ENCODE peak calls at places on chromosome 2, in eight cellular contexts. T, F, C, A, S, Z, Q and K are unnamed samples.
A peak's percentile ranks its signal among the peaks of the same experiment; 100 is the strongest.

GRCh38 chr2:47050021-47050760 is 104.9 kb downstream of the STPG4 start:
- DNase-seq in Q (no peak), Z (no peak), A (no peak), F (no peak), T (no peak), C (no peak), S (no peak), K (no peak)

GRCh38 chr2:38719706-38720105 is 31.5 kb downstream of the SRSF7 start:
- DNase-seq in S (no peak), C (no peak), T (no peak), Q (no peak), A (no peak), F (no peak), Z (no peak), K (no peak)

GRCh38 chr2:36425771-36426340 is 70.3 kb downstream of the CRIM1 start:
- DNase-seq in Q (no peak), S (no peak), Z (no peak), T (no peak), C (no peak), A (no peak), F (no peak), K (no peak)

GRCh38 chr2:241223211-241224067 is 35.0 kb downstream of the ANO7 start:
- DNase-seq in T (no peak), A (peak; percentile 9), Q (no peak), C (no peak), S (peak; percentile 36), F (no peak), Z (no peak), K (no peak)

GRCh38 chr2:218713922-218714321 is 3.3 kb downstream of the TTLL4 start:
- DNase-seq in F (no peak), Q (no peak), T (no peak), A (no peak), C (no peak), S (no peak), Z (no peak), K (no peak)

GRCh38 chr2:218396688-218397501 is 2.8 kb upstream of the CTDSP1 start:
- DNase-seq in S (peak; percentile 95), F (peak; percentile 88), Z (peak; percentile 77), A (peak; percentile 84), Q (peak; percentile 88), T (peak; percentile 63), C (peak; percentile 88), K (peak; percentile 58)

GRCh38 chr2:120762341-120763061 is 26.8 kb downstream of the GLI2 start:
- DNase-seq in S (no peak), F (no peak), T (no peak), C (no peak), A (no peak), Q (peak; percentile 22), Z (no peak), K (no peak)

GRCh38 chr2:6168485-6168884 is 476.3 kb downstream of the SOX11 start:
- DNase-seq in Q (no peak), C (no peak), F (no peak), Z (no peak), T (no peak), A (no peak), S (no peak), K (no peak)

GRCh38 chr2:112836695-112837117 is at the start of gene IL1B:
- DNase-seq in Q (no peak), A (no peak), Z (no peak), F (no peak), C (no peak), T (no peak), S (peak; percentile 96), K (no peak)

GRCh38 chr2:47653909-47654789 is 128.8 kb upstream of the MSH6 start:
- DNase-seq in Z (no peak), F (no peak), S (peak; percentile 46), A (no peak), Q (no peak), T (peak; percentile 50), C (peak; percentile 61), K (peak; percentile 47)

GRCh38 chr2:8794923-8795825 is 42.2 kb downstream of the KIDINS220 start:
- DNase-seq in Q (no peak), S (no peak), T (no peak), C (no peak), Z (no peak), A (no peak), F (no peak), K (no peak)

GRCh38 chr2:133755515-133756311 is 187.4 kb upstream of the NCKAP5 start:
- DNase-seq in T (no peak), C (no peak), Q (no peak), A (no peak), Z (no peak), F (no peak), S (no peak), K (no peak)

GRCh38 chr2:54726940-54727339 is 3.5 kb downstream of the EML6 start:
- DNase-seq in C (no peak), F (no peak), A (no peak), S (no peak), T (no peak), Q (no peak), Z (no peak), K (no peak)

GRCh38 chr2:81870119-81870518 is 1565.6 kb upstream of the LRRTM1 start:
- DNase-seq in S (no peak), C (no peak), Q (no peak), A (no peak), F (no peak), Z (no peak), T (no peak), K (no peak)

GRCh38 chr2:100976634-100977391 is 25.3 kb upstream of the RPL31 start:
- DNase-seq in Q (no peak), S (peak; percentile 36), Z (no peak), C (no peak), A (no peak), T (peak; percentile 25), F (no peak), K (no peak)

GRCh38 chr2:39142904-39143617 is 22.2 kb upstream of the SOS1 start:
- DNase-seq in C (no peak), T (no peak), A (no peak), Z (no peak), S (peak; percentile 23), F (no peak), Q (no peak), K (no peak)

GRCh38 chr2:149622343-149622742 is 34.8 kb upstream of the MMADHC start:
- DNase-seq in A (no peak), Q (no peak), F (no peak), C (no peak), S (no peak), Z (no peak), T (no peak), K (no peak)

GRCh38 chr2:223047260-223047761 is 4.7 kb upstream of the KCNE4 start:
- DNase-seq in A (no peak), C (peak; percentile 34), S (no peak), Z (no peak), T (no peak), Q (no peak), F (no peak), K (peak; percentile 69)
- H3K4me3 ChIP-seq in A (no peak overlapping the region), C (no peak overlapping the region), S (no peak overlapping the region), Z (no peak overlapping the region), T (no peak overlapping the region), Q (no peak overlapping the region), F (no peak overlapping the region), K (no peak overlapping the region)

GRCh38 chr2:64646007-64646880 is 7.5 kb downstream of the SERTAD2 start:
- DNase-seq in C (peak; percentile 78), F (peak; percentile 81), Z (peak; percentile 86), T (peak; percentile 74), Q (peak; percentile 80), A (peak; percentile 89), S (peak; percentile 89), K (peak; percentile 85)
- H3K4me3 ChIP-seq in C (no peak overlapping the region), F (no peak overlapping the region), Z (no peak overlapping the region), T (no peak overlapping the region), Q (no peak overlapping the region), A (peak overlapping the region; percentile 66), S (peak overlapping the region; percentile 81), K (no peak overlapping the region)

GRCh38 chr2:44233450-44234128 is 41.7 kb upstream of the SLC3A1 start:
- DNase-seq in F (no peak), C (no peak), A (no peak), T (no peak), Q (no peak), Z (no peak), S (no peak), K (no peak)

GRCh38 chr2:44242929-44243328 is 32.4 kb upstream of the SLC3A1 start:
- DNase-seq in Q (no peak), Z (no peak), A (no peak), T (no peak), S (no peak), F (no peak), C (no peak), K (no peak)

DNA sequence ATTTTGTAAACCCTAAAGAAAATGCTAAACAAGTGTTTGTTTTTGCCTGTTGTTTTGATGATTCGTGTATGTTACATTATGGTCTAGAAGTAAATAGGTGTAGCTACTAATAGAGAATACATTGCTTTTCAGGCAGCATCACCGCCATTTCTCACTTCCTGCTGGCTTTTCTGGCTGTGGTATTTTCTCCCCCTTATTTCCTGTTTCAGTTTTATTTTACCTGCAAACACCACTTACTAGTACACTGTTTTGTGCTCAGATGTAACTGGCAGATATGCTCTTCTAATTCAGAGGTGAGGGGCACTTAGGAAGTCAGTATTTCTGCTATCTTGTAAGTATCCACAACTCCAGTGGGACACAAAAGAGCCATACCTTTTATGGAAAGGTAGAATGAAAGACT is 38.1 kb upstream of the SLC3A1 start:
- DNase-seq in F (no peak), A (no peak), S (no peak), Z (no peak), T (no peak), Q (no peak), C (no peak), K (no peak)
- H3K4me3 ChIP-seq in F (no peak overlapping the region), A (no peak overlapping the region), S (no peak overlapping the region), Z (no peak overlapping the region), T (no peak overlapping the region), Q (no peak overlapping the region), C (no peak overlapping the region), K (no peak overlapping the region)

GRCh38 chr2:96116879-96117533 is 635 bp upstream of the ADRA2B start:
- DNase-seq in F (peak; percentile 40), Z (peak; percentile 53), C (peak; percentile 31), S (peak; percentile 49), Q (peak; percentile 51), A (peak; percentile 47), T (peak; percentile 59), K (peak; percentile 50)
- H3K4me3 ChIP-seq in F (peak overlapping the region; percentile 44), Z (no peak overlapping the region), C (peak overlapping the region; percentile 54), S (no peak overlapping the region), Q (peak overlapping the region; percentile 65), A (peak overlapping the region; percentile 79), T (peak overlapping the region; percentile 47), K (peak overlapping the region; percentile 24)